ENCODE peak calls at places on chromosomes 3 and 15, in five cellular contexts. One of them, this sample, is unnamed.

GRCh38 chr15:71048913-71049675 is 66.2 kb upstream of the THSD4 start:
- DNase-seq in HCT116: no peak
- DNase-seq in A549: no peak
- DNase-seq in AG04450: peak; percentile 92
- DNase-seq in kidney: no peak
- DNase-seq in this sample: no peak

GRCh38 chr3:176469694-176470205 is 727.5 kb downstream of the TBL1XR1 start:
- DNase-seq in AG04450: no peak
- DNase-seq in A549: peak; percentile 32
- DNase-seq in HCT116: peak; percentile 29
- DNase-seq in kidney: no peak
- DNase-seq in this sample: no peak

GRCh38 chr3:45223889-45224730 is 2.0 kb downstream of the TMEM158 start:
- DNase-seq in AG04450: no peak
- DNase-seq in A549: no peak
- DNase-seq in HCT116: no peak
- DNase-seq in kidney: no peak
- DNase-seq in this sample: no peak

GRCh38 chr3:41174703-41174964 is 24.7 kb upstream of the CTNNB1 start:
- DNase-seq in HCT116: no peak
- DNase-seq in A549: no peak
- DNase-seq in kidney: no peak
- DNase-seq in AG04450: no peak
- DNase-seq in this sample: no peak

GRCh38 chr3:9130318-9131110 is 118.9 kb downstream of the SRGAP3 start:
- DNase-seq in AG04450: no peak
- DNase-seq in HCT116: no peak
- DNase-seq in kidney: no peak
- DNase-seq in A549: peak; percentile 8
- DNase-seq in this sample: no peak

GRCh38 chr3:107772016-107772415 is 249.3 kb downstream of the BBX start:
- DNase-seq in kidney: no peak
- DNase-seq in AG04450: no peak
- DNase-seq in A549: no peak
- DNase-seq in HCT116: no peak
- DNase-seq in this sample: no peak

GRCh38 chr3:67526246-67526645 is 128.2 kb downstream of the SUCLG2 start:
- DNase-seq in kidney: no peak
- DNase-seq in AG04450: peak; percentile 80
- DNase-seq in A549: no peak
- DNase-seq in HCT116: no peak
- DNase-seq in this sample: no peak

GRCh38 chr3:118089563-118089962 is 945.1 kb downstream of the IGSF11 start:
- DNase-seq in kidney: no peak
- DNase-seq in AG04450: peak; percentile 26
- DNase-seq in HCT116: no peak
- DNase-seq in A549: no peak
- DNase-seq in this sample: no peak

GRCh38 chr15:48777645-48778337 is 33.1 kb downstream of the CEP152 start:
- DNase-seq in A549: no peak
- DNase-seq in AG04450: no peak
- DNase-seq in HCT116: no peak
- DNase-seq in kidney: no peak
- DNase-seq in this sample: no peak

GRCh38 chr3:160554980-160555379 is 10.4 kb downstream of the KPNA4 start:
- DNase-seq in kidney: no peak
- DNase-seq in A549: no peak
- DNase-seq in AG04450: no peak
- DNase-seq in HCT116: no peak
- DNase-seq in this sample: no peak

GRCh38 chr3:160676547-160677303 is at the start of gene ARL14:
- DNase-seq in AG04450: no peak
- DNase-seq in HCT116: peak; percentile 89
- DNase-seq in kidney: no peak
- DNase-seq in A549: peak; percentile 74
- DNase-seq in this sample: peak; percentile 85

GRCh38 chr3:43413676-43414368 is 127.5 kb downstream of the SNRK start:
- DNase-seq in kidney: no peak
- DNase-seq in A549: no peak
- DNase-seq in HCT116: no peak
- DNase-seq in AG04450: no peak
- DNase-seq in this sample: no peak

GRCh38 chr3:183309276-183309675 is 56.2 kb downstream of the B3GNT5 start:
- DNase-seq in HCT116: no peak
- DNase-seq in AG04450: no peak
- DNase-seq in A549: no peak
- DNase-seq in kidney: no peak
- DNase-seq in this sample: no peak

GRCh38 chr15:100107151-100107550 is 234.6 kb downstream of the ADAMTS17 start:
- DNase-seq in HCT116: no peak
- DNase-seq in A549: no peak
- DNase-seq in kidney: peak; percentile 22
- DNase-seq in AG04450: no peak
- DNase-seq in this sample: no peak

GRCh38 chr3:51992017-51992682 is 3.5 kb downstream of the RPL29 start:
- DNase-seq in HCT116: no peak
- DNase-seq in A549: no peak
- DNase-seq in AG04450: no peak
- DNase-seq in kidney: no peak
- DNase-seq in this sample: no peak

GRCh38 chr15:101150723-101151040 is 101.2 kb downstream of the CHSY1 start:
- DNase-seq in HCT116: no peak
- DNase-seq in kidney: no peak
- DNase-seq in A549: no peak
- DNase-seq in AG04450: no peak
- DNase-seq in this sample: no peak

GRCh38 chr3:30471076-30471475 is 135.3 kb upstream of the TGFBR2 start:
- DNase-seq in HCT116: no peak
- DNase-seq in AG04450: no peak
- DNase-seq in A549: no peak
- DNase-seq in kidney: no peak
- DNase-seq in this sample: no peak

GRCh38 chr3:48112813-48113212 is 75.4 kb downstream of the CDC25A start:
- DNase-seq in AG04450: no peak
- DNase-seq in A549: no peak
- DNase-seq in kidney: no peak
- DNase-seq in HCT116: no peak
- DNase-seq in this sample: no peak

GRCh38 chr3:99709686-99710085 is 71.3 kb downstream of the COL8A1 start:
- DNase-seq in AG04450: no peak
- DNase-seq in A549: no peak
- DNase-seq in HCT116: no peak
- DNase-seq in kidney: no peak
- DNase-seq in this sample: no peak

GRCh38 chr3:71628571-71628970 is 45.0 kb upstream of the FOXP1 start:
- DNase-seq in AG04450: no peak
- DNase-seq in kidney: no peak
- DNase-seq in A549: no peak
- DNase-seq in HCT116: no peak
- DNase-seq in this sample: no peak

GRCh38 chr3:11582123-11582968 is 61.4 kb downstream of the VGLL4 start:
- DNase-seq in HCT116: no peak
- DNase-seq in kidney: no peak
- DNase-seq in AG04450: peak; percentile 75
- DNase-seq in A549: no peak
- DNase-seq in this sample: no peak

GRCh38 chr15:82093774-82094211 is 48.0 kb upstream of the MEX3B start:
- DNase-seq in A549: peak; percentile 86
- DNase-seq in HCT116: no peak
- DNase-seq in kidney: no peak
- DNase-seq in AG04450: peak; percentile 79
- DNase-seq in this sample: peak; percentile 27

GRCh38 chr15:101006931-101007687 is 88.0 kb downstream of the LRRK1 start:
- DNase-seq in HCT116: peak; percentile 53
- DNase-seq in A549: peak; percentile 88
- DNase-seq in AG04450: peak; percentile 47
- DNase-seq in kidney: peak; percentile 84
- DNase-seq in this sample: peak; percentile 74

GRCh38 chr15:90962021-90962420 is 7.3 kb downstream of the RCCD1 start:
- DNase-seq in kidney: no peak
- DNase-seq in AG04450: no peak
- DNase-seq in A549: no peak
- DNase-seq in HCT116: no peak
- DNase-seq in this sample: no peak

GRCh38 chr15:90957791-90958190 is 3.1 kb downstream of the RCCD1 start:
- DNase-seq in HCT116: no peak
- DNase-seq in A549: no peak
- DNase-seq in kidney: peak; percentile 61
- DNase-seq in AG04450: no peak
- DNase-seq in this sample: no peak

GRCh38 chr15:90959028-90959595 is 4.4 kb downstream of the RCCD1 start:
- DNase-seq in kidney: peak; percentile 11
- DNase-seq in HCT116: no peak
- DNase-seq in A549: no peak
- DNase-seq in AG04450: no peak
- DNase-seq in this sample: no peak

GRCh38 chr15:90959894-90960293 is 5.2 kb downstream of the RCCD1 start:
- DNase-seq in kidney: no peak
- DNase-seq in HCT116: no peak
- DNase-seq in A549: no peak
- DNase-seq in AG04450: no peak
- DNase-seq in this sample: no peak

GRCh38 chr15:90960316-90961091 is 5.8 kb downstream of the RCCD1 start:
- DNase-seq in HCT116: no peak
- DNase-seq in A549: no peak
- DNase-seq in kidney: no peak
- DNase-seq in AG04450: no peak
- DNase-seq in this sample: no peak
- H3K27ac ChIP-seq in HCT116: no peak overlapping the region
- H3K27ac ChIP-seq in A549: no peak overlapping the region
- H3K27ac ChIP-seq in kidney: no peak overlapping the region
- H3K27ac ChIP-seq in AG04450: no peak overlapping the region
- H3K27ac ChIP-seq in this sample: no peak overlapping the region

GRCh38 chr3:49357466-49358216 is 512 bp downstream of the GPX1 start:
- DNase-seq in AG04450: peak; percentile 74
- DNase-seq in kidney: peak; percentile 89
- DNase-seq in A549: peak; percentile 46
- DNase-seq in HCT116: no peak
- DNase-seq in this sample: no peak

GRCh38 chr3:49353022-49353421 is 5.1 kb downstream of the GPX1 start:
- DNase-seq in AG04450: no peak
- DNase-seq in A549: no peak
- DNase-seq in kidney: no peak
- DNase-seq in HCT116: no peak
- DNase-seq in this sample: no peak

GRCh38 chr3:49351521-49352011 is 6.6 kb downstream of the GPX1 start:
- DNase-seq in HCT116: no peak
- DNase-seq in kidney: no peak
- DNase-seq in A549: peak; percentile 67
- DNase-seq in AG04450: peak; percentile 75
- DNase-seq in this sample: no peak

GRCh38 chr3:49349617-49350114 is 8.5 kb downstream of the GPX1 start:
- DNase-seq in HCT116: no peak
- DNase-seq in kidney: no peak
- DNase-seq in AG04450: no peak
- DNase-seq in A549: no peak
- DNase-seq in this sample: no peak

GRCh38 chr3:49352286-49352685 is 5.9 kb downstream of the GPX1 start:
- DNase-seq in A549: no peak
- DNase-seq in AG04450: no peak
- DNase-seq in HCT116: no peak
- DNase-seq in kidney: no peak
- DNase-seq in this sample: no peak
- H3K27ac ChIP-seq in A549: peak overlapping the region; percentile 53
- H3K27ac ChIP-seq in AG04450: peak overlapping the region; percentile 87
- H3K27ac ChIP-seq in HCT116: no peak overlapping the region
- H3K27ac ChIP-seq in kidney: peak overlapping the region; percentile 40
- H3K27ac ChIP-seq in this sample: no peak overlapping the region

DNA sequence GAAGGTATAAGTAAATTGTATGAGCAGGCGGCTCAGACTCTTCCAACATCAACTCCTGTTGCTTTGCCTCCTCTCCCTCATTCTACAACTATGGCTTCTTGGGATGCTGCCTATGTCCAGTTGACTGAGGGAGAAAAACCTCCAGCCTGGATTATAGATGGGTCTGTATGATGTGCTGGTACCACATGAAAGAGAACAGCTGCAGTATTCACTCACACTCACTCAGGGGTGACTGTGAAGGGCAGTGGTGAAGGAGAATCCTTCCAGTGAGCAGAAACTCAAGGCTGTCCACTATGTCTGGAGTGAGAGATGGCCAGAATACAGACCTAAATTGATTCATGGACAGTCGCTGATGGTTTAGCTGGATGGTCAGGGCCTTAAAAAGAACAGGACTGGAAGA is 1.7 kb upstream of the BCL2L10 start:
- DNase-seq in A549: no peak
- DNase-seq in kidney: no peak
- DNase-seq in AG04450: no peak
- DNase-seq in HCT116: no peak
- DNase-seq in this sample: no peak
- H3K27ac ChIP-seq in A549: no peak overlapping the region
- H3K27ac ChIP-seq in kidney: no peak overlapping the region
- H3K27ac ChIP-seq in AG04450: no peak overlapping the region
- H3K27ac ChIP-seq in HCT116: no peak overlapping the region
- H3K27ac ChIP-seq in this sample: no peak overlapping the region

GRCh38 chr3:128782282-128783146 is 56.5 kb downstream of the RAB7A start:
- DNase-seq in kidney: no peak
- DNase-seq in A549: no peak
- DNase-seq in HCT116: no peak
- DNase-seq in AG04450: no peak
- DNase-seq in this sample: no peak

GRCh38 chr3:128784843-128785242 is 58.9 kb downstream of the RAB7A start:
- DNase-seq in A549: no peak
- DNase-seq in HCT116: no peak
- DNase-seq in kidney: no peak
- DNase-seq in AG04450: no peak
- DNase-seq in this sample: no peak

GRCh38 chr3:128786434-128787020 is 60.5 kb downstream of the RAB7A start:
- DNase-seq in kidney: no peak
- DNase-seq in AG04450: no peak
- DNase-seq in HCT116: no peak
- DNase-seq in A549: no peak
- DNase-seq in this sample: no peak

GRCh38 chr3:128783774-128784173 is 57.8 kb downstream of the RAB7A start:
- DNase-seq in A549: no peak
- DNase-seq in kidney: no peak
- DNase-seq in AG04450: no peak
- DNase-seq in HCT116: no peak
- DNase-seq in this sample: no peak

GRCh38 chr3:128784228-128784627 is 58.2 kb downstream of the RAB7A start:
- DNase-seq in A549: peak; percentile 16
- DNase-seq in kidney: no peak
- DNase-seq in HCT116: no peak
- DNase-seq in AG04450: no peak
- DNase-seq in this sample: no peak
- H3K27ac ChIP-seq in A549: no peak overlapping the region
- H3K27ac ChIP-seq in kidney: no peak overlapping the region
- H3K27ac ChIP-seq in HCT116: no peak overlapping the region
- H3K27ac ChIP-seq in AG04450: no peak overlapping the region
- H3K27ac ChIP-seq in this sample: no peak overlapping the region